ENCODE peak calls at places on chromosomes 1 and 21, in five cellular contexts. One of them, this sample, is unnamed.

GRCh38 chr1:215529111-215529510 is 38.0 kb upstream of the KCTD3 start:
- DNase-seq in Peyer's patch: no peak
- DNase-seq in heart right ventricle: no peak
- DNase-seq in OCI-LY7: no peak
- DNase-seq in upper lobe of right lung: no peak
- DNase-seq in this sample: no peak

GRCh38 chr1:100704473-100704872 is 15.1 kb upstream of the VCAM1 start:
- DNase-seq in Peyer's patch: no peak
- DNase-seq in heart right ventricle: no peak
- DNase-seq in upper lobe of right lung: no peak
- DNase-seq in OCI-LY7: no peak
- DNase-seq in this sample: no peak

GRCh38 chr1:185733818-185734709 is at the start of gene HMCN1:
- DNase-seq in Peyer's patch: peak
- DNase-seq in OCI-LY7: no peak
- DNase-seq in heart right ventricle: peak
- DNase-seq in upper lobe of right lung: peak
- DNase-seq in this sample: no peak

GRCh38 chr1:158053276-158053675 is 59.8 kb downstream of the KIRREL1 start:
- DNase-seq in upper lobe of right lung: no peak
- DNase-seq in OCI-LY7: no peak
- DNase-seq in heart right ventricle: no peak
- DNase-seq in Peyer's patch: no peak
- DNase-seq in this sample: no peak

GRCh38 chr1:21781971-21782867 is 730 bp downstream of the USP48 start:
- DNase-seq in upper lobe of right lung: peak
- DNase-seq in Peyer's patch: peak
- DNase-seq in OCI-LY7: peak
- DNase-seq in heart right ventricle: peak
- DNase-seq in this sample: peak

GRCh38 chr1:237152506-237153335 is 110.7 kb downstream of the RYR2 start:
- DNase-seq in Peyer's patch: no peak
- DNase-seq in upper lobe of right lung: no peak
- DNase-seq in heart right ventricle: no peak
- DNase-seq in OCI-LY7: no peak
- DNase-seq in this sample: no peak

GRCh38 chr21:44947111-44947929 is 7.5 kb downstream of the SLX9 start:
- DNase-seq in upper lobe of right lung: peak
- DNase-seq in Peyer's patch: no peak
- DNase-seq in OCI-LY7: no peak
- DNase-seq in heart right ventricle: peak
- DNase-seq in this sample: peak

GRCh38 chr1:177355575-177355974 is 184.8 kb downstream of the BRINP2 start:
- DNase-seq in OCI-LY7: peak
- DNase-seq in Peyer's patch: peak
- DNase-seq in heart right ventricle: no peak
- DNase-seq in upper lobe of right lung: no peak
- DNase-seq in this sample: no peak

GRCh38 chr1:119133987-119134386 is 6.5 kb downstream of the WARS2 start:
- DNase-seq in Peyer's patch: no peak
- DNase-seq in OCI-LY7: no peak
- DNase-seq in heart right ventricle: no peak
- DNase-seq in upper lobe of right lung: no peak
- DNase-seq in this sample: no peak

GRCh38 chr1:210321552-210321951 is 7.2 kb upstream of the HHAT start:
- DNase-seq in Peyer's patch: no peak
- DNase-seq in upper lobe of right lung: no peak
- DNase-seq in heart right ventricle: no peak
- DNase-seq in OCI-LY7: no peak
- DNase-seq in this sample: no peak

GRCh38 chr1:157439318-157439954 is 112.9 kb downstream of the FCRL5 start:
- DNase-seq in Peyer's patch: no peak
- DNase-seq in OCI-LY7: no peak
- DNase-seq in heart right ventricle: no peak
- DNase-seq in upper lobe of right lung: no peak
- DNase-seq in this sample: no peak

GRCh38 chr1:90836345-90836679 is 119.2 kb upstream of the BARHL2 start:
- DNase-seq in upper lobe of right lung: no peak
- DNase-seq in heart right ventricle: no peak
- DNase-seq in OCI-LY7: no peak
- DNase-seq in Peyer's patch: no peak
- DNase-seq in this sample: no peak

GRCh38 chr1:201361652-201362504 is 15.6 kb downstream of the TNNT2 start:
- DNase-seq in OCI-LY7: peak
- DNase-seq in heart right ventricle: no peak
- DNase-seq in upper lobe of right lung: peak
- DNase-seq in Peyer's patch: peak
- DNase-seq in this sample: no peak

GRCh38 chr1:4697801-4698200 is 43.4 kb downstream of the AJAP1 start:
- DNase-seq in heart right ventricle: no peak
- DNase-seq in upper lobe of right lung: no peak
- DNase-seq in OCI-LY7: no peak
- DNase-seq in Peyer's patch: no peak
- DNase-seq in this sample: no peak

GRCh38 chr1:111789077-111789476 is 33.4 kb downstream of the DDX20 start:
- DNase-seq in OCI-LY7: no peak
- DNase-seq in upper lobe of right lung: no peak
- DNase-seq in heart right ventricle: no peak
- DNase-seq in Peyer's patch: no peak
- DNase-seq in this sample: no peak

GRCh38 chr1:15758537-15758936 is at the start of gene FBLIM1:
- DNase-seq in heart right ventricle: no peak
- DNase-seq in Peyer's patch: no peak
- DNase-seq in upper lobe of right lung: no peak
- DNase-seq in OCI-LY7: no peak
- DNase-seq in this sample: peak

GRCh38 chr1:15757016-15757543 is 1.5 kb upstream of the FBLIM1 start:
- DNase-seq in Peyer's patch: no peak
- DNase-seq in upper lobe of right lung: no peak
- DNase-seq in OCI-LY7: no peak
- DNase-seq in heart right ventricle: no peak
- DNase-seq in this sample: no peak

GRCh38 chr1:15757575-15758401 is 807 bp upstream of the FBLIM1 start:
- DNase-seq in heart right ventricle: peak
- DNase-seq in OCI-LY7: no peak
- DNase-seq in Peyer's patch: peak
- DNase-seq in upper lobe of right lung: no peak
- DNase-seq in this sample: no peak

GRCh38 chr1:15760520-15761211 is 2.1 kb downstream of the FBLIM1 start:
- DNase-seq in heart right ventricle: peak
- DNase-seq in Peyer's patch: no peak
- DNase-seq in OCI-LY7: no peak
- DNase-seq in upper lobe of right lung: no peak
- DNase-seq in this sample: no peak

GRCh38 chr1:15758953-15759661 is 512 bp downstream of the FBLIM1 start:
- DNase-seq in OCI-LY7: no peak
- DNase-seq in upper lobe of right lung: no peak
- DNase-seq in Peyer's patch: no peak
- DNase-seq in heart right ventricle: no peak
- DNase-seq in this sample: no peak
- H3K27ac ChIP-seq in OCI-LY7: no peak
- H3K27ac ChIP-seq in upper lobe of right lung: peak
- H3K27ac ChIP-seq in Peyer's patch: peak
- H3K27ac ChIP-seq in heart right ventricle: peak
- H3K27ac ChIP-seq in this sample: no peak

GRCh38 chr1:27549807-27550408 is 54.0 kb downstream of the AHDC1 start:
- DNase-seq in upper lobe of right lung: no peak
- DNase-seq in heart right ventricle: no peak
- DNase-seq in OCI-LY7: no peak
- DNase-seq in Peyer's patch: no peak
- DNase-seq in this sample: no peak

GRCh38 chr1:27548858-27549719 is 54.9 kb downstream of the AHDC1 start:
- DNase-seq in upper lobe of right lung: no peak
- DNase-seq in Peyer's patch: no peak
- DNase-seq in OCI-LY7: no peak
- DNase-seq in heart right ventricle: no peak
- DNase-seq in this sample: no peak

GRCh38 chr1:27548136-27548853 is 55.6 kb downstream of the AHDC1 start:
- DNase-seq in OCI-LY7: no peak
- DNase-seq in heart right ventricle: no peak
- DNase-seq in Peyer's patch: no peak
- DNase-seq in upper lobe of right lung: no peak
- DNase-seq in this sample: no peak

GRCh38 chr1:27545876-27546275 is 55.9 kb upstream of the WASF2 start:
- DNase-seq in heart right ventricle: no peak
- DNase-seq in OCI-LY7: no peak
- DNase-seq in upper lobe of right lung: no peak
- DNase-seq in Peyer's patch: no peak
- DNase-seq in this sample: no peak

DNA sequence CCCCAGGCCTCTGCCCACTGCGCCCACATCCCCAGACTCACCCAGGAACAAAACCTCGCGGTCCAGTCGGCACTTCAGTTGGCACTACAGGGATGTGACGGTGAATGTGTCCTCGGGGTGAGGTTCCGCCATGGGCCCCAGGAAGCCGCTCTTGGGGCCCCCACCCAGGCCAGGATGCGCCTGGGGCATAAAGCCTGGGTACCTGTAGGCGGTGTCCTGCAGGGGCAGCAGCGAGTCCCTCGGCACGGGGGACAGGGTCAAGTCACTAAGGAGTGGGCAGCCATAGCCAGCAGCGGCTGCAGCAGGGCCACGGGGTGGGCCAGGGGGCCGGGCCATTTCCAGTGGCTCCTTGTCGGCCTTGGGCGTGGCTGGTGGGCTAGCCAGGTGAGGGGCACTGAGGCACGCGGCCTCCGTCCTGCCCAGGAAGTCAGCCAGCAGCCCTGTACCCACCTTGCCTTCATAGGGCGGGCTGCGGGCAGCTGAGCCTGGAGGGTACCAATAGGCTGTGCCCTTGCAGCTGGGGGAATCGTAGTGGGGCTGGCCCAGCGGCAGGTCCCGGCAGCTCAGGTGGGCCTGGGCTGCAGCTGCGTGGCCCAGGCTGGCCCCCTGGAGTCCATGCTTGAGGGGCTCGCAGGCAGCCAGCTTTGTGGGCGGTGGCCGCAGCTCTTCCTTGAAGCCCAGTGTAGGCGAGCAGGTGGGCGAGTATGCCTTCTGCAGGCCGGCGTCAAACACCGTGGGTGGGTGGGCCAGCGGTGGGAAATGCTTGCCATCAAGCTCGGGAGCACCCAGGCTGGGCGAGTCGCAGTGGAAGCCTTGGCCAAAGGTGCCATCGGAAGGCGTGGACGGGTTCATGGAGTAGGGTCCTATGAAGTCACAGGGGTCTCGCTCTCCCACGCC is 56.5 kb downstream of the AHDC1 start:
- DNase-seq in upper lobe of right lung: no peak
- DNase-seq in heart right ventricle: no peak
- DNase-seq in OCI-LY7: no peak
- DNase-seq in Peyer's patch: no peak
- DNase-seq in this sample: no peak
- TF ChIP-seq CTCF in upper lobe of right lung: no peak
- TF ChIP-seq CTCF in heart right ventricle: no peak
- TF ChIP-seq CTCF in OCI-LY7: peak
- TF ChIP-seq CTCF in Peyer's patch: no peak
- TF ChIP-seq CTCF in this sample: no peak

GRCh38 chr1:159955456-159955855 is 1.4 kb upstream of the SLAMF9 start:
- DNase-seq in heart right ventricle: no peak
- DNase-seq in Peyer's patch: no peak
- DNase-seq in upper lobe of right lung: no peak
- DNase-seq in OCI-LY7: no peak
- DNase-seq in this sample: no peak
- H3K27ac ChIP-seq in heart right ventricle: no peak
- H3K27ac ChIP-seq in Peyer's patch: no peak
- H3K27ac ChIP-seq in upper lobe of right lung: no peak
- H3K27ac ChIP-seq in OCI-LY7: no peak
- H3K27ac ChIP-seq in this sample: no peak

DNA sequence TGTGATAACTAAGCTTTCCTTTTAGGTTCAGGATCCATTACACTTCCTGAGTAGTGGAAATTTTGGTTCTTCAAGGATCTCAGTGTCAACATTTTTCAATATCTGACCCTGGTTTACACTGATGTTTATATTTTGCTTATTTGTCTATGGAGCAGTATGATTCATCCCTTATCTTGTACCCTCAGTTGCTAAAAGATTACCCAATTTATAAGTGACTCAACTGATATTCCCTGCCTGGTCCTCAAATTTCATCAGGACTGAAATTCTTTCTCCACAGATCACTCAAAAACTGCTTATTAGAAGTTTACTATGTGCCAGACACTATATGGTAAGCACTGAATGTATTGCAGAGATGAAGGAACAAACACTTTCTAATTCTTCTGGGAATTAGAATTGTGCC is 139.1 kb upstream of the CHRM3 start:
- DNase-seq in upper lobe of right lung: no peak
- DNase-seq in OCI-LY7: no peak
- DNase-seq in heart right ventricle: no peak
- DNase-seq in Peyer's patch: no peak
- DNase-seq in this sample: no peak
- TF ChIP-seq CTCF in upper lobe of right lung: no peak
- TF ChIP-seq CTCF in OCI-LY7: no peak
- TF ChIP-seq CTCF in heart right ventricle: no peak
- TF ChIP-seq CTCF in Peyer's patch: no peak
- TF ChIP-seq CTCF in this sample: no peak

GRCh38 chr1:155250633-155251449 is 4.4 kb downstream of the ENTREP3 start:
- DNase-seq in OCI-LY7: peak
- DNase-seq in Peyer's patch: peak
- DNase-seq in upper lobe of right lung: peak
- DNase-seq in heart right ventricle: peak
- DNase-seq in this sample: peak
- H3K27ac ChIP-seq in OCI-LY7: no peak
- H3K27ac ChIP-seq in Peyer's patch: peak
- H3K27ac ChIP-seq in upper lobe of right lung: no peak
- H3K27ac ChIP-seq in heart right ventricle: peak
- H3K27ac ChIP-seq in this sample: no peak

GRCh38 chr1:66712819-66713218 is 39.4 kb upstream of the DYNLT5 start:
- DNase-seq in Peyer's patch: no peak
- DNase-seq in OCI-LY7: no peak
- DNase-seq in upper lobe of right lung: no peak
- DNase-seq in heart right ventricle: no peak
- DNase-seq in this sample: no peak

GRCh38 chr1:66711420-66711819 is 40.8 kb upstream of the DYNLT5 start:
- DNase-seq in heart right ventricle: no peak
- DNase-seq in OCI-LY7: no peak
- DNase-seq in upper lobe of right lung: no peak
- DNase-seq in Peyer's patch: no peak
- DNase-seq in this sample: no peak
- TF ChIP-seq CTCF in heart right ventricle: no peak
- TF ChIP-seq CTCF in OCI-LY7: peak
- TF ChIP-seq CTCF in upper lobe of right lung: no peak
- TF ChIP-seq CTCF in Peyer's patch: no peak
- TF ChIP-seq CTCF in this sample: no peak

GRCh38 chr1:235998812-235999211 is 66.1 kb downstream of the NID1 start:
- DNase-seq in OCI-LY7: no peak
- DNase-seq in heart right ventricle: no peak
- DNase-seq in upper lobe of right lung: no peak
- DNase-seq in Peyer's patch: peak
- DNase-seq in this sample: peak
- H3K27ac ChIP-seq in OCI-LY7: no peak
- H3K27ac ChIP-seq in heart right ventricle: peak
- H3K27ac ChIP-seq in upper lobe of right lung: peak
- H3K27ac ChIP-seq in Peyer's patch: peak
- H3K27ac ChIP-seq in this sample: peak

This sample was measured in CD4-positive, alpha-beta T cell.